ENCODE peak calls at places on chromosomes 13 and 19, in eight cellular contexts. W is endodermal cell; N is CD4-positive, alpha-beta T cell; J is transverse colon; A is NCI-H187; P is osteocyte; T is CD8-positive, alpha-beta memory T cell; Z is suprapubic skin. R is an unnamed sample.

GRCh38 chr19:5559804-5560133 is 8.0 kb downstream of the TINCR start:
- DNase-seq in T (no peak), A (no peak), P (no peak), W (no peak), N (no peak), J (no peak), Z (no peak), R (no peak)

GRCh38 chr19:35569281-35569781 is 5.9 kb upstream of the ATP4A start:
- DNase-seq in Z (no peak), W (no peak), T (no peak), N (no peak), A (no peak), J (no peak), P (no peak), R (no peak)

GRCh38 chr13:100182894-100183490 is 94.1 kb downstream of the PCCA start:
- DNase-seq in A (no peak), J (no peak), Z (no peak), T (no peak), P (no peak), N (no peak), W (no peak), R (no peak)

GRCh38 chr19:3798137-3798536 is 12.0 kb upstream of the MATK start:
- DNase-seq in T (no peak), N (no peak), J (no peak), P (no peak), W (no peak), A (no peak), Z (no peak), R (no peak)

GRCh38 chr19:32223595-32224370 is 121.6 kb upstream of the ZNF507 start:
- DNase-seq in J (no peak), P (peak), N (no peak), T (no peak), W (no peak), A (no peak), Z (no peak), R (no peak)

GRCh38 chr19:29872224-29872731 is 60.5 kb downstream of the CCNE1 start:
- DNase-seq in N (no peak), J (no peak), P (no peak), Z (no peak), T (no peak), A (no peak), W (peak), R (peak)

GRCh38 chr19:6412111-6412999 is 12.3 kb downstream of the KHSRP start:
- DNase-seq in A (no peak), P (no peak), Z (no peak), J (peak), N (peak), T (peak), W (peak), R (peak)

GRCh38 chr13:41004875-41005693 is 14.0 kb downstream of the ELF1 start:
- DNase-seq in P (no peak), J (no peak), N (no peak), Z (no peak), W (no peak), A (no peak), T (no peak), R (peak)

GRCh38 chr19:10895920-10896319 is 24.6 kb downstream of the CARM1 start:
- DNase-seq in N (no peak), W (peak), P (no peak), J (no peak), Z (no peak), T (no peak), A (no peak), R (no peak)

GRCh38 chr13:39536274-39536673 is 66.7 kb downstream of the LHFPL6 start:
- DNase-seq in P (no peak), W (no peak), T (no peak), Z (no peak), J (no peak), A (no peak), N (no peak), R (no peak)

GRCh38 chr13:112892759-112893569 is 76.0 kb upstream of the MCF2L start:
- DNase-seq in T (no peak), N (no peak), Z (no peak), P (no peak), W (peak), J (peak), A (no peak), R (peak)

GRCh38 chr19:50461066-50461875 is 15.0 kb upstream of the EMC10 start:
- DNase-seq in W (peak), P (no peak), Z (no peak), N (peak), A (peak), J (peak), T (peak), R (peak)

GRCh38 chr13:100089633-100090032 is 740 bp downstream of the PCCA start:
- DNase-seq in Z (no peak), N (no peak), A (no peak), P (no peak), J (no peak), T (no peak), W (no peak), R (peak)

GRCh38 chr19:39941615-39942507 is 7.4 kb upstream of the FCGBP start:
- DNase-seq in A (no peak), Z (no peak), N (no peak), W (no peak), T (peak), J (peak), P (peak), R (no peak)

GRCh38 chr13:111202149-111202548 is 87.0 kb downstream of the ARHGEF7 start:
- DNase-seq in J (no peak), Z (no peak), P (no peak), T (no peak), A (no peak), W (peak), N (no peak), R (peak)

GRCh38 chr19:10568444-10568825 is 344 bp downstream of the CDKN2D start:
- DNase-seq in J (peak), T (no peak), W (peak), Z (no peak), P (no peak), N (peak), A (no peak), R (no peak)

GRCh38 chr19:339262-339887 is 5.2 kb downstream of the MIER2 start:
- DNase-seq in W (no peak), N (no peak), T (no peak), P (no peak), J (no peak), A (no peak), Z (no peak), R (peak)

GRCh38 chr19:16571689-16572331 is 405 bp downstream of the SLC35E1 start:
- DNase-seq in J (peak), N (no peak), Z (no peak), W (no peak), T (peak), A (no peak), P (no peak), R (no peak)

GRCh38 chr13:31859546-31859945 is 120.2 kb downstream of the RXFP2 start:
- DNase-seq in T (no peak), W (no peak), N (no peak), J (no peak), P (no peak), Z (no peak), A (no peak), R (no peak)